ENCODE peak calls at places on chromosomes 12 and 14, in five cellular contexts. E is activated naive CD8-positive, alpha-beta T cell treated with anti-CD3 and anti-CD28 coated beads, Interleukin-2, amount 10 ng/mL, durations not matched to agents 7 days and 5 days; P is activated CD8-positive, alpha-beta memory T cell treated with anti-CD3 and anti-CD28 coated beads, Interleukin-2, amount 50 U/mL, for 4 hours; J is memory B cell; U is astrocyte of the cerebellum. C is an unnamed sample.

GRCh38 chr12:66247741-66248140 is 54.6 kb upstream of the HELB start:
- DNase-seq in E (no peak), P (no peak), J (no peak), U (no peak), C (no peak)

GRCh38 chr14:69858801-69859200 is 20.4 kb upstream of the SMOC1 start:
- DNase-seq in E (no peak), P (no peak), J (no peak), U (no peak), C (no peak)

GRCh38 chr14:76810953-76811400 is 1.7 kb downstream of the ANGEL1 start:
- DNase-seq in E (no peak), P (no peak), J (no peak), U (no peak), C (no peak)

GRCh38 chr12:107761502-107761904 is 566 bp upstream of the PRDM4 start:
- DNase-seq in E (no peak), P (no peak), J (no peak), U (no peak), C (no peak)

GRCh38 chr14:56120091-56120632 is 2.0 kb downstream of the PELI2 start:
- DNase-seq in E (no peak), P (no peak), J (no peak), U (no peak), C (no peak)

GRCh38 chr14:101197595-101198397 is 294.3 kb upstream of the RTL1 start:
- DNase-seq in E (no peak), P (no peak), J (no peak), U (no peak), C (no peak)

GRCh38 chr14:22494486-22495135 is 94.4 kb downstream of the DAD1 start:
- DNase-seq in E (no peak), P (no peak), J (no peak), U (no peak), C (no peak)

GRCh38 chr12:113831016-113831415 is 135.1 kb downstream of the RBM19 start:
- DNase-seq in E (no peak), P (no peak), J (no peak), U (peak), C (no peak)

GRCh38 chr12:3446653-3447270 is 44.2 kb upstream of the PRMT8 start:
- DNase-seq in E (no peak), P (no peak), J (no peak), U (no peak), C (no peak)

GRCh38 chr14:104972301-104973211 is 5.6 kb downstream of the AHNAK2 start:
- DNase-seq in E (no peak), P (no peak), J (no peak), U (no peak), C (no peak)

GRCh38 chr12:46553266-46553665 is 180.7 kb upstream of the SLC38A2 start:
- DNase-seq in E (no peak), P (no peak), J (no peak), U (no peak), C (no peak)

GRCh38 chr12:124044809-124045321 is 71.8 kb downstream of the ZNF664 start:
- DNase-seq in E (no peak), P (no peak), J (no peak), U (no peak), C (no peak)

GRCh38 chr12:12010277-12011031 is 60.3 kb upstream of the BCL2L14 start:
- DNase-seq in E (peak), P (peak), J (peak), U (peak), C (no peak)

GRCh38 chr12:15268927-15269552 is 47.8 kb upstream of the RERG start:
- DNase-seq in E (no peak), P (peak), J (peak), U (peak), C (peak)

GRCh38 chr12:51076235-51076930 is 7.0 kb downstream of the CSRNP2 start:
- DNase-seq in E (no peak), P (no peak), J (no peak), U (no peak), C (no peak)

GRCh38 chr14:72545411-72546311 is 348.2 kb downstream of the DPF3 start:
- DNase-seq in E (no peak), P (no peak), J (no peak), U (no peak), C (no peak)

GRCh38 chr12:96323906-96324305 is 76.3 kb downstream of the CDK17 start:
- DNase-seq in E (no peak), P (no peak), J (no peak), U (peak), C (no peak)

GRCh38 chr12:52052471-52053186 is 1.4 kb downstream of the NR4A1 start:
- DNase-seq in E (no peak), P (no peak), J (no peak), U (no peak), C (no peak)

GRCh38 chr12:48968004-48968403 is 3.5 kb downstream of the WNT10B start:
- DNase-seq in E (no peak), P (no peak), J (no peak), U (no peak), C (no peak)

GRCh38 chr14:104984056-104984894 is 1.3 kb upstream of the CLBA1 start:
- DNase-seq in E (no peak), P (peak), J (no peak), U (no peak), C (no peak)

GRCh38 chr12:103530352-103530751 is 34.6 kb upstream of the C12orf42 start:
- DNase-seq in E (no peak), P (no peak), J (no peak), U (no peak), C (no peak)

GRCh38 chr12:110754101-110754793 is 11.6 kb upstream of the PPP1CC start:
- DNase-seq in E (no peak), P (no peak), J (no peak), U (no peak), C (no peak)

GRCh38 chr14:100297320-100298300 is 8.6 kb downstream of the SLC25A29 start:
- DNase-seq in E (peak), P (no peak), J (peak), U (peak), C (peak)

GRCh38 chr14:30445394-30445793 is 113.6 kb upstream of the G2E3 start:
- DNase-seq in E (no peak), P (no peak), J (no peak), U (no peak), C (no peak)

GRCh38 chr14:71247106-71247505 is 339.8 kb downstream of the PCNX1 start:
- DNase-seq in E (no peak), P (no peak), J (no peak), U (no peak), C (no peak)

GRCh38 chr14:64610049-64610746 is 60.4 kb downstream of the PPP1R36 start:
- DNase-seq in E (no peak), P (no peak), J (no peak), U (no peak), C (no peak)

GRCh38 chr14:74952697-74953484 is 2.5 kb downstream of the PGF start:
- DNase-seq in E (no peak), P (no peak), J (no peak), U (no peak), C (no peak)

GRCh38 chr12:124713436-124714082 is 146.1 kb upstream of the NCOR2 start:
- DNase-seq in E (peak), P (peak), J (no peak), U (peak), C (no peak)

GRCh38 chr12:107385518-107385917 is 292.2 kb upstream of the CRY1 start:
- DNase-seq in E (no peak), P (no peak), J (no peak), U (no peak), C (no peak)

GRCh38 chr12:68613209-68613904 is 2.7 kb downstream of the RAP1B start:
- DNase-seq in E (no peak), P (peak), J (no peak), U (no peak), C (no peak)

GRCh38 chr14:99158150-99158549 is 113.8 kb downstream of the BCL11B start:
- DNase-seq in E (no peak), P (no peak), J (no peak), U (no peak), C (no peak)

GRCh38 chr12:1580526-1580925 is 13.9 kb downstream of the FBXL14 start:
- DNase-seq in E (no peak), P (no peak), J (no peak), U (no peak), C (no peak)

GRCh38 chr12:123973552-123974341 is 732 bp downstream of the ZNF664 start:
- DNase-seq in E (peak), P (peak), J (peak), U (no peak), C (no peak)

GRCh38 chr12:49054524-49054923 is 6.1 kb downstream of the KMT2D start:
- DNase-seq in E (no peak), P (no peak), J (no peak), U (no peak), C (no peak)

GRCh38 chr12:53951577-53952334 is 2.9 kb upstream of the HOXC12 start:
- DNase-seq in E (peak), P (no peak), J (no peak), U (no peak), C (no peak)

GRCh38 chr12:50032516-50033316 is 7.4 kb upstream of the RACGAP1 start:
- DNase-seq in E (no peak), P (no peak), J (no peak), U (no peak), C (no peak)

GRCh38 chr14:54356172-54356571 is 40.6 kb upstream of the CDKN3 start:
- DNase-seq in E (no peak), P (no peak), J (no peak), U (no peak), C (no peak)

GRCh38 chr14:28656704-28657255 is 109.8 kb upstream of the FOXG1 start:
- DNase-seq in E (no peak), P (no peak), J (no peak), U (no peak), C (no peak)